ENCODE peak calls at places on chromosomes 5 and 9, in five cellular contexts. E, Y, B, V and T are unnamed samples.

GRCh38 chr5:78671609-78672008 is 23.0 kb upstream of the LHFPL2 start:
- DNase-seq in E (no peak), Y (no peak), B (peak; percentile 63), V (no peak), T (no peak)

GRCh38 chr9:93267681-93268505 is 84.0 kb downstream of the WNK2 start:
- DNase-seq in E (no peak), Y (no peak), B (no peak), V (no peak), T (no peak)

GRCh38 chr5:132220476-132220875 is 7.2 kb downstream of the P4HA2 start:
- DNase-seq in E (no peak), Y (no peak), B (no peak), V (no peak), T (no peak)

GRCh38 chr9:74724317-74724716 is 163.4 kb downstream of the TRPM6 start:
- DNase-seq in E (no peak), Y (no peak), B (no peak), V (no peak), T (no peak)

GRCh38 chr5:137649228-137649890 is 86.5 kb downstream of the KLHL3 start:
- DNase-seq in E (no peak), Y (no peak), B (no peak), V (no peak), T (no peak)

GRCh38 chr9:77514886-77515711 is 133.0 kb downstream of the GNA14 start:
- DNase-seq in E (no peak), Y (no peak), B (no peak), V (no peak), T (no peak)

GRCh38 chr5:143138839-143139238 is 264.6 kb downstream of the NR3C1 start:
- DNase-seq in E (no peak), Y (no peak), B (no peak), V (no peak), T (no peak)

GRCh38 chr5:1346627-1347440 is 1.9 kb upstream of the CLPTM1L start:
- DNase-seq in E (no peak), Y (no peak), B (no peak), V (no peak), T (no peak)

GRCh38 chr9:95095619-95096355 is 221.7 kb downstream of the FANCC start:
- DNase-seq in E (no peak), Y (no peak), B (peak; percentile 12), V (no peak), T (no peak)

GRCh38 chr5:74145904-74146303 is 494.6 kb downstream of the ENC1 start:
- DNase-seq in E (no peak), Y (no peak), B (no peak), V (no peak), T (no peak)

GRCh38 chr5:109876941-109877669 is 187.4 kb downstream of the MAN2A1 start:
- DNase-seq in E (peak; percentile 55), Y (no peak), B (no peak), V (no peak), T (no peak)

GRCh38 chr5:122421379-122422081 is 109.5 kb downstream of the SNCAIP start:
- DNase-seq in E (no peak), Y (no peak), B (no peak), V (no peak), T (no peak)

GRCh38 chr9:134360897-134361296 is 34.6 kb downstream of the RXRA start:
- DNase-seq in E (no peak), Y (no peak), B (no peak), V (no peak), T (no peak)

GRCh38 chr5:76379855-76380254 is 23.2 kb upstream of the IQGAP2 start:
- DNase-seq in E (no peak), Y (no peak), B (no peak), V (no peak), T (no peak)

GRCh38 chr5:141223112-141223783 is at the start of gene PCDHB14:
- DNase-seq in E (peak; percentile 72), Y (no peak), B (no peak), V (no peak), T (no peak)

GRCh38 chr5:110086658-110087388 is 397.1 kb downstream of the MAN2A1 start:
- DNase-seq in E (no peak), Y (peak; percentile 6), B (no peak), V (peak; percentile 1), T (no peak)

GRCh38 chr5:175872287-175873089 is 1.1 kb downstream of the CPLX2 start:
- DNase-seq in E (peak; percentile 70), Y (no peak), B (no peak), V (no peak), T (no peak)

GRCh38 chr5:33272288-33272687 is 168.5 kb upstream of the TARS1 start:
- DNase-seq in E (no peak), Y (no peak), B (no peak), V (no peak), T (no peak)

GRCh38 chr9:83280259-83280658 is 217.3 kb upstream of the RASEF start:
- DNase-seq in E (no peak), Y (no peak), B (no peak), V (no peak), T (no peak)

GRCh38 chr5:9059920-9060691 is 485.8 kb downstream of the SEMA5A start:
- DNase-seq in E (peak; percentile 56), Y (no peak), B (no peak), V (no peak), T (no peak)

GRCh38 chr5:40198736-40199135 is 481.0 kb upstream of the PTGER4 start:
- DNase-seq in E (no peak), Y (no peak), B (no peak), V (no peak), T (no peak)

GRCh38 chr9:68941780-68942459 is 72.0 kb downstream of the PRKACG start:
- DNase-seq in E (no peak), Y (no peak), B (no peak), V (no peak), T (no peak)

GRCh38 chr9:123191260-123191659 is 77.1 kb downstream of the STRBP start:
- DNase-seq in E (no peak), Y (no peak), B (no peak), V (no peak), T (no peak)

GRCh38 chr5:145466533-145466932 is 368.6 kb downstream of the PRELID2 start:
- DNase-seq in E (no peak), Y (no peak), B (no peak), V (no peak), T (no peak)

GRCh38 chr9:21017092-21017491 is 14.3 kb downstream of the HACD4 start:
- DNase-seq in E (no peak), Y (no peak), B (no peak), V (no peak), T (no peak)

GRCh38 chr5:172713113-172713808 is 57.7 kb downstream of the DUSP1 start:
- DNase-seq in E (peak; percentile 89), Y (peak; percentile 42), B (no peak), V (peak; percentile 63), T (no peak)